ENCODE peak calls at places on chromosomes 3 and 15, in five cellular contexts. One of them, this sample, is unnamed.

GRCh38 chr15:40470423-40471104 is at the start of gene CHST14:
- DNase-seq in K562: peak
- DNase-seq in stomach: peak
- DNase-seq in transverse colon: peak
- DNase-seq in GM12892: peak
- DNase-seq in this sample: no peak

GRCh38 chr3:46904303-46905190 is 27.0 kb downstream of the PTH1R start:
- DNase-seq in K562: no peak
- DNase-seq in stomach: no peak
- DNase-seq in transverse colon: no peak
- DNase-seq in GM12892: no peak
- DNase-seq in this sample: no peak

GRCh38 chr3:193872265-193872753 is 263.6 kb upstream of the HES1 start:
- DNase-seq in K562: peak
- DNase-seq in stomach: peak
- DNase-seq in transverse colon: peak
- DNase-seq in GM12892: no peak
- DNase-seq in this sample: no peak

GRCh38 chr15:89021224-89021623 is 67.0 kb upstream of the ABHD2 start:
- DNase-seq in K562: no peak
- DNase-seq in stomach: no peak
- DNase-seq in transverse colon: no peak
- DNase-seq in GM12892: no peak
- DNase-seq in this sample: no peak

GRCh38 chr3:128281461-128282367 is 128.4 kb downstream of the EEFSEC start:
- DNase-seq in K562: no peak
- DNase-seq in stomach: no peak
- DNase-seq in transverse colon: no peak
- DNase-seq in GM12892: no peak
- DNase-seq in this sample: peak

GRCh38 chr3:166810741-166811445 is 569.2 kb downstream of the ZBBX start:
- DNase-seq in K562: no peak
- DNase-seq in stomach: no peak
- DNase-seq in transverse colon: no peak
- DNase-seq in GM12892: no peak
- DNase-seq in this sample: no peak

GRCh38 chr3:167116120-167116922 is 263.8 kb downstream of the ZBBX start:
- DNase-seq in K562: no peak
- DNase-seq in stomach: no peak
- DNase-seq in transverse colon: no peak
- DNase-seq in GM12892: no peak
- DNase-seq in this sample: no peak

GRCh38 chr3:14243782-14244181 is 65.2 kb downstream of the LSM3 start:
- DNase-seq in K562: no peak
- DNase-seq in stomach: no peak
- DNase-seq in transverse colon: no peak
- DNase-seq in GM12892: no peak
- DNase-seq in this sample: peak

GRCh38 chr3:32310918-32311839 is 72.7 kb downstream of the CMTM8 start:
- DNase-seq in K562: no peak
- DNase-seq in stomach: no peak
- DNase-seq in transverse colon: no peak
- DNase-seq in GM12892: no peak
- DNase-seq in this sample: no peak

GRCh38 chr3:168951368-168951767 is 712.1 kb downstream of the MECOM start:
- DNase-seq in K562: no peak
- DNase-seq in stomach: no peak
- DNase-seq in transverse colon: no peak
- DNase-seq in GM12892: no peak
- DNase-seq in this sample: no peak

DNA sequence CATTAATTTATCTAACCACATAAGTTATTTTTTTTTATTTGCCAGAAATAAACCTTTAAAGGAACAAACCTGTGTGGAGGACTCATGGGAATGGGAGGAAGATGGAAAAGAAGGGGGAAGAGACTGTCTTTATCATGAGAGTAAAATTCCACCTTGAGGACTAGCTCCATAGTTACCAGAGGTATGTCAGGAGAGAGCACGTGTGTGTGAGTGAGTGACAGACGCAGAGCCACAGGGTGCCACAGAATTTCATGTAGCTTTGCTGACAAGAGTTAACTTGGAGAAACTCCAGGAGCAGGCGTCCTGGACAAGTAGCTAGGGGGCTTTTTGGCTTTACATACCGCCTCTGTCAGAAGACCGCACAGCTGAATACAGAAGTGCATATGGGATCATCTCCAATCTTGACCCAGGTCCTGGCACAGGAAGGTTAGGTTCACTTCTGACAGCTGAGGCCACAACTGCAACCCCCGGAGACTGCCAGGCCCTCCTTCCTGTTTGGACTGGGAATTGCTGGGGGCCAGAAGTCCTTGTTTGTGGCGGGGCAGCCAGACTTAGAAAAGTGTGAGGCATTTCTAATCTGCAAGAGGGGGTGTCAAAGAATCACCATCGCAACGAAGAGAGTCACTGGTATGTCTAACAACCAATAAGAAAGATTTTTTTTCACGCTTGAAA is 197.8 kb upstream of the TPM1 start:
- DNase-seq in K562: no peak
- DNase-seq in stomach: no peak
- DNase-seq in transverse colon: no peak
- DNase-seq in GM12892: no peak
- DNase-seq in this sample: no peak
- TF ChIP-seq POLR2AphosphoS5 in K562: no peak
- TF ChIP-seq POLR2AphosphoS5 in stomach: no peak
- TF ChIP-seq POLR2AphosphoS5 in transverse colon: no peak
- TF ChIP-seq POLR2AphosphoS5 in GM12892: no peak
- TF ChIP-seq POLR2AphosphoS5 in this sample: no peak

DNA sequence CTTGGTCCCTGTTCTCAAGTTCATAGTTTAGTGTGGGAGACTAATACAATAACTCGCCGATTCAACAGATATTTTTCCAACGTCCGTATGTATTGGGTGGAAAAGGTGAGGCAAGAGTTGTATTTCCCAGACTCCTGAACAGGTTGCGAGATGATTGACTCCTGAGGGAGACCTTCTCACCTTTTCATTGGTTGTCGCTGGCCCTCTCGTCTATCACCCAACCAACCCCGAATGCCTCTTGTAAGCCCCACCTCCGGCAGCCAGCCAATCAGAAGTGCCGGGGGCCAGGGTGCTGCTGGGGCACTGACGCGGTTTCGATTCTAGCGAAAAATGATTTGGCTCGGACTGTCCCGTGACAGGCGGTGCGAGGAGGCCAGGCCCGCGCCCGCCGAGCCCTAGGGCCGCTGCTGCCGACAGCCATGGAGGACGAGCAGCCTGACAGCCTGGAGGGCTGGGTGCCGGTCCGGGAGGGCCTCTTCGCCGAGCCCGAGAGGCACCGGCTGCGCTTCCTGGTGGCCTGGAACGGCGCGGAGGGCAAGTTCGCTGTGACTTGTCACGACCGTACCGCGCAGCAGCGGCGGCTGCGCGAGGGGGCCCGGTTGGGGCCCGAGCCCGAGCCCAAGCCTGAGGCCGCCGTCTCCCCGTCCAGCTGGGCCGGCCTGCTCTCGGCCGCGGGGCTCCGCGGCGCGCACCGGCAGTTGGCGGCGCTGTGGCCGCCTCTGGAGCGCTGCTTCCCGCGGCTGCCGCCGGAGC is at the start of gene WHAMM:
- DNase-seq in K562: peak
- DNase-seq in stomach: peak
- DNase-seq in transverse colon: peak
- DNase-seq in GM12892: peak
- DNase-seq in this sample: no peak
- TF ChIP-seq POLR2AphosphoS5 in K562: peak
- TF ChIP-seq POLR2AphosphoS5 in stomach: peak
- TF ChIP-seq POLR2AphosphoS5 in transverse colon: peak
- TF ChIP-seq POLR2AphosphoS5 in GM12892: peak
- TF ChIP-seq POLR2AphosphoS5 in this sample: peak

DNA sequence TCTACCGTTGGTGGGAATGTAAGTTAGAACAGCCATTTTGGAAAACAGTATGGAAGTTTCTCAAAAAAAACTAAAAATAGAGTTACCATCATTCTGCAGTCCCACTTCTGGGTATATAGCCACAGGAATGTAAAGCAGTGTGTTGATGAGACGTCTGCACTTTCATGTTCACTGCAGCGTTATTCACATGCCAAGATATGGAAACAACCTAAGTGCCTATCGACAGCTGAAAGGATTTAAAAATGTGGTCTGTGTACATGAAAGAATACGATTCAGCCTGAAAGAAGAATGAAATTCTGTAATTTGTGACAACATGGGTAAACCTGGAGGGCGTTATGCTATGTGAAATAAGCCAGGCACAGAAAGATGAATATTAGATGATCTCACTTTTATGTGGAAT is 157.7 kb downstream of the THSD4 start:
- DNase-seq in K562: no peak
- DNase-seq in stomach: no peak
- DNase-seq in transverse colon: no peak
- DNase-seq in GM12892: no peak
- DNase-seq in this sample: no peak
- TF ChIP-seq POLR2AphosphoS5 in K562: no peak
- TF ChIP-seq POLR2AphosphoS5 in stomach: no peak
- TF ChIP-seq POLR2AphosphoS5 in transverse colon: no peak
- TF ChIP-seq POLR2AphosphoS5 in GM12892: no peak
- TF ChIP-seq POLR2AphosphoS5 in this sample: no peak

GRCh38 chr15:64943512-64944225 is 32.0 kb downstream of the ANKDD1A start:
- DNase-seq in K562: no peak
- DNase-seq in stomach: no peak
- DNase-seq in transverse colon: no peak
- DNase-seq in GM12892: no peak
- DNase-seq in this sample: no peak

GRCh38 chr15:64947211-64947610 is 35.5 kb downstream of the ANKDD1A start:
- DNase-seq in K562: no peak
- DNase-seq in stomach: no peak
- DNase-seq in transverse colon: no peak
- DNase-seq in GM12892: no peak
- DNase-seq in this sample: no peak

GRCh38 chr15:64944961-64945360 is 33.3 kb downstream of the ANKDD1A start:
- DNase-seq in K562: no peak
- DNase-seq in stomach: no peak
- DNase-seq in transverse colon: no peak
- DNase-seq in GM12892: no peak
- DNase-seq in this sample: no peak

GRCh38 chr15:64938192-64938591 is 26.5 kb downstream of the ANKDD1A start:
- DNase-seq in K562: no peak
- DNase-seq in stomach: no peak
- DNase-seq in transverse colon: no peak
- DNase-seq in GM12892: no peak
- DNase-seq in this sample: no peak

DNA sequence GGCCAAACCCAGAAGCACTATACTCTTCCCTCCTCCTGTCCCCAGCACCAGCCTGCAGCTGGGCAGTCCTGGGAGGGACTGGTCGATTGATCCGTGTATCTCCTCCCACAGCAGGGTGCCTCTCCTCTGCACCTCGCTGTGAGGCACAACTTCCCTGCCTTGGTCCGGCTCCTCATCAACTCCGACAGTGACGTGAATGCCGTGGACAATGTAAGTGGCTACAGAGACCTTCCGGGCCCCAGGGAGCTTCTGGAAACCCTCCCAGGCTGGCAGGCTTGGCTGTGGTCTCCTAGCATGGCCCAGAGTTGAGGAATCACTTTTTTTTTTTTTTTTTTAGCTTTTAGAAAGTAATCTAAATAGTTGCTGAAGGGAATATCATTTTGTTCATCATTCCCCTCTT is 30.7 kb downstream of the ANKDD1A start:
- DNase-seq in K562: no peak
- DNase-seq in stomach: no peak
- DNase-seq in transverse colon: no peak
- DNase-seq in GM12892: no peak
- DNase-seq in this sample: no peak
- TF ChIP-seq POLR2AphosphoS5 in K562: no peak
- TF ChIP-seq POLR2AphosphoS5 in stomach: no peak
- TF ChIP-seq POLR2AphosphoS5 in transverse colon: no peak
- TF ChIP-seq POLR2AphosphoS5 in GM12892: no peak
- TF ChIP-seq POLR2AphosphoS5 in this sample: no peak

DNA sequence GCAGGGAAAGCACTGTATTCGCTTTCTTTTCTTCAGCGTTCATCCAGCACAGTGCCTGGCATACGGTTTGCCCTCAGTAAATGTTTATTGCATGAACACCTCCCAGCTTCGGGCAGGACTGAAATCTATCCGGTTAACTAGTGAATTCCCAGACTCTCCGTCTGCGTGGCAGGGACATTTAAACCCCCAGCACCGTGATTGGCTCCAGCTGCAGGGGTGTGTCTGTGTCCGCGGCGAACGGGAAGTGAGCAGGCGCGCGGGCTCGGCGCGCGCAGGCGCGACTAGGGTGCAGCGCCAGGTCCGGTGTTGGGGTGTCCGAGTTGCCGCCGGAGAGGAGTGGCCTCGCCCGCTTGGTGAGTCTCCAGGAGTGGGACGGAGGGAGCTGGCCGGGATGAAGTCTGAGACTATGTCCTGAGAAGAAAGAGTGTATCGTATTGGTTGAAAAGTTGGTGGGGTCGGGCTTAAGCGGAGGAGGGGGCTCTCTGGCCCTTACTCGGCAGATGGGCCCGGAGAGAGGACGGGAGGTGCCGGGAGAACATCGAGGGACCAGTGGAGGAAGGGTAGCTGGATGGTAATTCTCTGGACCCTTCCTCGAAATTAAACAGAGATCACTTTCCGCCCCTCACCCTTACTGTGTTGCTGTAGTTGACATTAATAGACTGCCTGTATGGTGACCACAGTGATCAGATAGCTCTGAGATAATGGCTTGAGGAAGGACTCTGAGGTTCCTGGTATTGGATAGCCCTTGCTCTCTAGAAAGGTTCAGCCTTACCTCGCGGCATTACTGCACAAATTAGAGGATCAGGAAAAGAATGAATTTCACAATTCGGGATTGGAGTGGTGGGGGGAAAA is at the start of gene SNAP23:
- DNase-seq in K562: peak
- DNase-seq in stomach: peak
- DNase-seq in transverse colon: peak
- DNase-seq in GM12892: peak
- DNase-seq in this sample: peak
- TF ChIP-seq POLR2AphosphoS5 in K562: peak
- TF ChIP-seq POLR2AphosphoS5 in stomach: peak
- TF ChIP-seq POLR2AphosphoS5 in transverse colon: peak
- TF ChIP-seq POLR2AphosphoS5 in GM12892: peak
- TF ChIP-seq POLR2AphosphoS5 in this sample: peak